ENCODE peak calls at places on chromosome 15, in five cellular contexts. One of them, this sample, is unnamed.

GRCh38 chr15:49473031-49473430 is 50.0 kb downstream of the FGF7 start:
- DNase-seq in stimulated activated CD4-positive, alpha-beta T cell treated with anti-CD3 and anti-CD28 coated beads, Interleukin-1b, Interleukin-23, amount 100 ng/mL, for 48 hours: no peak
- DNase-seq in nephron progenitor cell: no peak
- DNase-seq in HEK293T: no peak
- DNase-seq in GM19239: no peak
- DNase-seq in this sample: no peak

GRCh38 chr15:80580107-80580506 is 115.0 kb upstream of the ABHD17C start:
- DNase-seq in stimulated activated CD4-positive, alpha-beta T cell treated with anti-CD3 and anti-CD28 coated beads, Interleukin-1b, Interleukin-23, amount 100 ng/mL, for 48 hours: no peak
- DNase-seq in nephron progenitor cell: no peak
- DNase-seq in HEK293T: no peak
- DNase-seq in GM19239: no peak
- DNase-seq in this sample: no peak

GRCh38 chr15:76059320-76060097 is at the start of gene TMEM266:
- DNase-seq in stimulated activated CD4-positive, alpha-beta T cell treated with anti-CD3 and anti-CD28 coated beads, Interleukin-1b, Interleukin-23, amount 100 ng/mL, for 48 hours: peak
- DNase-seq in nephron progenitor cell: peak
- DNase-seq in HEK293T: peak
- DNase-seq in GM19239: peak
- DNase-seq in this sample: peak

GRCh38 chr15:61157933-61158332 is 71.2 kb downstream of the RORA start:
- DNase-seq in stimulated activated CD4-positive, alpha-beta T cell treated with anti-CD3 and anti-CD28 coated beads, Interleukin-1b, Interleukin-23, amount 100 ng/mL, for 48 hours: no peak
- DNase-seq in nephron progenitor cell: no peak
- DNase-seq in HEK293T: no peak
- DNase-seq in GM19239: no peak
- DNase-seq in this sample: no peak

GRCh38 chr15:67917037-67917436 is 77.2 kb upstream of the RNU6-1 start:
- DNase-seq in stimulated activated CD4-positive, alpha-beta T cell treated with anti-CD3 and anti-CD28 coated beads, Interleukin-1b, Interleukin-23, amount 100 ng/mL, for 48 hours: no peak
- DNase-seq in nephron progenitor cell: no peak
- DNase-seq in HEK293T: no peak
- DNase-seq in GM19239: no peak
- DNase-seq in this sample: no peak

GRCh38 chr15:69468241-69469121 is 15.9 kb downstream of the RPLP1 start:
- DNase-seq in stimulated activated CD4-positive, alpha-beta T cell treated with anti-CD3 and anti-CD28 coated beads, Interleukin-1b, Interleukin-23, amount 100 ng/mL, for 48 hours: peak
- DNase-seq in nephron progenitor cell: no peak
- DNase-seq in HEK293T: no peak
- DNase-seq in GM19239: no peak
- DNase-seq in this sample: no peak

GRCh38 chr15:79811406-79812405 is 85.1 kb downstream of the MTHFS start:
- DNase-seq in stimulated activated CD4-positive, alpha-beta T cell treated with anti-CD3 and anti-CD28 coated beads, Interleukin-1b, Interleukin-23, amount 100 ng/mL, for 48 hours: no peak
- DNase-seq in nephron progenitor cell: no peak
- DNase-seq in HEK293T: no peak
- DNase-seq in GM19239: no peak
- DNase-seq in this sample: no peak

GRCh38 chr15:90780916-90781315 is 63.8 kb downstream of the BLM start:
- DNase-seq in stimulated activated CD4-positive, alpha-beta T cell treated with anti-CD3 and anti-CD28 coated beads, Interleukin-1b, Interleukin-23, amount 100 ng/mL, for 48 hours: no peak
- DNase-seq in nephron progenitor cell: no peak
- DNase-seq in HEK293T: no peak
- DNase-seq in GM19239: no peak
- DNase-seq in this sample: no peak

GRCh38 chr15:70508561-70509281 is 254.6 kb downstream of the UACA start:
- DNase-seq in stimulated activated CD4-positive, alpha-beta T cell treated with anti-CD3 and anti-CD28 coated beads, Interleukin-1b, Interleukin-23, amount 100 ng/mL, for 48 hours: peak
- DNase-seq in nephron progenitor cell: no peak
- DNase-seq in HEK293T: no peak
- DNase-seq in GM19239: no peak
- DNase-seq in this sample: no peak

GRCh38 chr15:27573800-27574485 is 525.2 kb downstream of the OCA2 start:
- DNase-seq in stimulated activated CD4-positive, alpha-beta T cell treated with anti-CD3 and anti-CD28 coated beads, Interleukin-1b, Interleukin-23, amount 100 ng/mL, for 48 hours: no peak
- DNase-seq in nephron progenitor cell: no peak
- DNase-seq in HEK293T: no peak
- DNase-seq in GM19239: no peak
- DNase-seq in this sample: no peak

GRCh38 chr15:94968133-94968532 is 736.8 kb downstream of the MCTP2 start:
- DNase-seq in stimulated activated CD4-positive, alpha-beta T cell treated with anti-CD3 and anti-CD28 coated beads, Interleukin-1b, Interleukin-23, amount 100 ng/mL, for 48 hours: no peak
- DNase-seq in nephron progenitor cell: no peak
- DNase-seq in HEK293T: no peak
- DNase-seq in GM19239: no peak
- DNase-seq in this sample: no peak

GRCh38 chr15:96334017-96334704 is 3.7 kb downstream of the NR2F2 start:
- DNase-seq in stimulated activated CD4-positive, alpha-beta T cell treated with anti-CD3 and anti-CD28 coated beads, Interleukin-1b, Interleukin-23, amount 100 ng/mL, for 48 hours: no peak
- DNase-seq in nephron progenitor cell: no peak
- DNase-seq in HEK293T: no peak
- DNase-seq in GM19239: no peak
- DNase-seq in this sample: no peak

GRCh38 chr15:78208887-78209645 is 25.3 kb downstream of the ACSBG1 start:
- DNase-seq in stimulated activated CD4-positive, alpha-beta T cell treated with anti-CD3 and anti-CD28 coated beads, Interleukin-1b, Interleukin-23, amount 100 ng/mL, for 48 hours: no peak
- DNase-seq in nephron progenitor cell: no peak
- DNase-seq in HEK293T: no peak
- DNase-seq in GM19239: no peak
- DNase-seq in this sample: no peak

GRCh38 chr15:84797212-84797611 is 19.9 kb upstream of the ALPK3 start:
- DNase-seq in stimulated activated CD4-positive, alpha-beta T cell treated with anti-CD3 and anti-CD28 coated beads, Interleukin-1b, Interleukin-23, amount 100 ng/mL, for 48 hours: no peak
- DNase-seq in nephron progenitor cell: no peak
- DNase-seq in HEK293T: no peak
- DNase-seq in GM19239: no peak
- DNase-seq in this sample: no peak

GRCh38 chr15:67024322-67024997 is 40.9 kb upstream of the SMAD3 start:
- DNase-seq in stimulated activated CD4-positive, alpha-beta T cell treated with anti-CD3 and anti-CD28 coated beads, Interleukin-1b, Interleukin-23, amount 100 ng/mL, for 48 hours: peak
- DNase-seq in nephron progenitor cell: no peak
- DNase-seq in HEK293T: peak
- DNase-seq in GM19239: no peak
- DNase-seq in this sample: no peak

GRCh38 chr15:65789759-65790158 is 2.3 kb downstream of the DENND4A start:
- DNase-seq in stimulated activated CD4-positive, alpha-beta T cell treated with anti-CD3 and anti-CD28 coated beads, Interleukin-1b, Interleukin-23, amount 100 ng/mL, for 48 hours: no peak
- DNase-seq in nephron progenitor cell: no peak
- DNase-seq in HEK293T: no peak
- DNase-seq in GM19239: no peak
- DNase-seq in this sample: no peak

GRCh38 chr15:98039596-98039995 is 79.1 kb downstream of the ARRDC4 start:
- DNase-seq in stimulated activated CD4-positive, alpha-beta T cell treated with anti-CD3 and anti-CD28 coated beads, Interleukin-1b, Interleukin-23, amount 100 ng/mL, for 48 hours: no peak
- DNase-seq in nephron progenitor cell: no peak
- DNase-seq in HEK293T: no peak
- DNase-seq in GM19239: no peak
- DNase-seq in this sample: no peak

GRCh38 chr15:82587805-82588204 is 47.5 kb upstream of the RPS17 start:
- DNase-seq in stimulated activated CD4-positive, alpha-beta T cell treated with anti-CD3 and anti-CD28 coated beads, Interleukin-1b, Interleukin-23, amount 100 ng/mL, for 48 hours: no peak
- DNase-seq in nephron progenitor cell: no peak
- DNase-seq in HEK293T: no peak
- DNase-seq in GM19239: no peak
- DNase-seq in this sample: no peak

GRCh38 chr15:63381301-63382192 is at the start of gene CA12:
- DNase-seq in stimulated activated CD4-positive, alpha-beta T cell treated with anti-CD3 and anti-CD28 coated beads, Interleukin-1b, Interleukin-23, amount 100 ng/mL, for 48 hours: no peak
- DNase-seq in nephron progenitor cell: peak
- DNase-seq in HEK293T: peak
- DNase-seq in GM19239: no peak
- DNase-seq in this sample: no peak

GRCh38 chr15:55884223-55884622 is 109.2 kb downstream of the NEDD4 start:
- DNase-seq in stimulated activated CD4-positive, alpha-beta T cell treated with anti-CD3 and anti-CD28 coated beads, Interleukin-1b, Interleukin-23, amount 100 ng/mL, for 48 hours: no peak
- DNase-seq in nephron progenitor cell: no peak
- DNase-seq in HEK293T: no peak
- DNase-seq in GM19239: no peak
- DNase-seq in this sample: no peak

GRCh38 chr15:57462391-57462790 is 86.1 kb downstream of the CGNL1 start:
- DNase-seq in stimulated activated CD4-positive, alpha-beta T cell treated with anti-CD3 and anti-CD28 coated beads, Interleukin-1b, Interleukin-23, amount 100 ng/mL, for 48 hours: no peak
- DNase-seq in nephron progenitor cell: no peak
- DNase-seq in HEK293T: no peak
- DNase-seq in GM19239: no peak
- DNase-seq in this sample: no peak

GRCh38 chr15:69407719-69408400 is 6.3 kb upstream of the KIF23 start:
- DNase-seq in stimulated activated CD4-positive, alpha-beta T cell treated with anti-CD3 and anti-CD28 coated beads, Interleukin-1b, Interleukin-23, amount 100 ng/mL, for 48 hours: no peak
- DNase-seq in nephron progenitor cell: no peak
- DNase-seq in HEK293T: no peak
- DNase-seq in GM19239: no peak
- DNase-seq in this sample: no peak